ENCODE peak calls at places on chromosome 1, in four cellular contexts. One of them, this sample, is unnamed.

GRCh38 chr1:229409616-229410369 is 24.1 kb downstream of the ACTA1 start:
- DNase-seq in esophagus squamous epithelium: no peak
- DNase-seq in fibroblast of lung: no peak
- DNase-seq in fibroblast of pulmonary artery: no peak
- DNase-seq in this sample: no peak

GRCh38 chr1:115840615-115841460 is at the start of gene NHLH2:
- DNase-seq in fibroblast of pulmonary artery: no peak
- DNase-seq in esophagus squamous epithelium: no peak
- DNase-seq in fibroblast of lung: no peak
- DNase-seq in this sample: no peak

GRCh38 chr1:229129306-229130027 is 141.4 kb upstream of the RAB4A start:
- DNase-seq in esophagus squamous epithelium: no peak
- DNase-seq in fibroblast of pulmonary artery: no peak
- DNase-seq in fibroblast of lung: no peak
- DNase-seq in this sample: no peak

GRCh38 chr1:85888961-85889360 is 180.7 kb upstream of the ZNHIT6 start:
- DNase-seq in fibroblast of pulmonary artery: peak
- DNase-seq in esophagus squamous epithelium: no peak
- DNase-seq in fibroblast of lung: peak
- DNase-seq in this sample: no peak

GRCh38 chr1:205313681-205314308 is 7.8 kb downstream of the NUAK2 start:
- DNase-seq in fibroblast of lung: peak
- DNase-seq in fibroblast of pulmonary artery: peak
- DNase-seq in esophagus squamous epithelium: no peak
- DNase-seq in this sample: no peak

GRCh38 chr1:152179566-152179965 is 20.5 kb upstream of the RPTN start:
- DNase-seq in fibroblast of lung: no peak
- DNase-seq in fibroblast of pulmonary artery: no peak
- DNase-seq in esophagus squamous epithelium: no peak
- DNase-seq in this sample: no peak

GRCh38 chr1:172293379-172293778 is 127.1 kb upstream of the C1orf105 start:
- DNase-seq in fibroblast of pulmonary artery: peak
- DNase-seq in fibroblast of lung: peak
- DNase-seq in esophagus squamous epithelium: no peak
- DNase-seq in this sample: no peak

GRCh38 chr1:3661631-3662030 is 9.3 kb downstream of the TP73 start:
- DNase-seq in fibroblast of lung: no peak
- DNase-seq in esophagus squamous epithelium: no peak
- DNase-seq in fibroblast of pulmonary artery: no peak
- DNase-seq in this sample: no peak

GRCh38 chr1:64663654-64664053 is 81.2 kb upstream of the RAVER2 start:
- DNase-seq in fibroblast of pulmonary artery: no peak
- DNase-seq in esophagus squamous epithelium: no peak
- DNase-seq in fibroblast of lung: no peak
- DNase-seq in this sample: no peak

GRCh38 chr1:183025782-183026774 is 2.9 kb downstream of the LAMC1 start:
- DNase-seq in fibroblast of pulmonary artery: no peak
- DNase-seq in esophagus squamous epithelium: no peak
- DNase-seq in fibroblast of lung: peak
- DNase-seq in this sample: no peak

GRCh38 chr1:9589144-9589718 is 520 bp downstream of the TMEM201 start:
- DNase-seq in esophagus squamous epithelium: no peak
- DNase-seq in fibroblast of lung: peak
- DNase-seq in fibroblast of pulmonary artery: peak
- DNase-seq in this sample: no peak

GRCh38 chr1:2611034-2611501 is 21.7 kb downstream of the MMEL1 start:
- DNase-seq in esophagus squamous epithelium: no peak
- DNase-seq in fibroblast of pulmonary artery: peak
- DNase-seq in fibroblast of lung: peak
- DNase-seq in this sample: no peak

GRCh38 chr1:225877570-225877969 is 4.6 kb downstream of the TMEM63A start:
- DNase-seq in esophagus squamous epithelium: no peak
- DNase-seq in fibroblast of pulmonary artery: peak
- DNase-seq in fibroblast of lung: peak
- DNase-seq in this sample: no peak

GRCh38 chr1:17475729-17476128 is 36.3 kb upstream of the RCC2 start:
- DNase-seq in fibroblast of pulmonary artery: peak
- DNase-seq in esophagus squamous epithelium: no peak
- DNase-seq in fibroblast of lung: peak
- DNase-seq in this sample: no peak